ENCODE peak calls at places on chromosomes 4 and X, in five cellular contexts. X is effector memory CD4-positive, alpha-beta T cell; O is right atrium auricular region; P is left ventricle myocardium inferior; J is CD4-positive, alpha-beta memory T cell. M is an unnamed sample. For H3K36me3 and H3K4me1, the result is how much of the 10 kb centered on the place peaks cover.

GRCh38 chr4:5712517-5712916 is 1.5 kb downstream of the EVC start:
- DNase-seq in P (no peak), J (no peak), O (no peak), X (no peak), M (no peak)

GRCh38 chrX:66015152-66015827 is 24.6 kb downstream of the VSIG4 start:
- DNase-seq in O (no peak), P (peak), X (no peak), J (peak), M (no peak)

GRCh38 chrX:86946569-86946968 is 571.0 kb upstream of the KLHL4 start:
- DNase-seq in J (peak), O (no peak), P (no peak), X (no peak), M (no peak)

GRCh38 chrX:105821471-105822081 is 763 bp upstream of the NRK start:
- DNase-seq in J (no peak), O (no peak), X (no peak), P (no peak), M (no peak)

GRCh38 chr4:130028552-130028951 is 932.6 kb downstream of the C4orf33 start:
- DNase-seq in J (no peak), P (no peak), X (no peak), O (no peak), M (no peak)

GRCh38 chrX:136246201-136246600 is 5.0 kb downstream of the MAP7D3 start:
- DNase-seq in X (no peak), O (no peak), P (no peak), J (no peak), M (no peak)

GRCh38 chr4:168673476-168673875 is 176.6 kb downstream of the PALLD start:
- DNase-seq in O (no peak), P (no peak), J (no peak), X (no peak), M (no peak)

GRCh38 chr4:180828455-180829018 is 1414.7 kb upstream of the TENM3 start:
- DNase-seq in P (no peak), X (no peak), J (no peak), O (no peak), M (no peak)

GRCh38 chrX:54416965-54417364 is 23.2 kb upstream of the TSR2 start:
- DNase-seq in O (no peak), P (no peak), J (no peak), X (no peak), M (no peak)

GRCh38 chr4:112927544-112927943 is 121.9 kb upstream of the ANK2 start:
- DNase-seq in O (no peak), X (no peak), J (no peak), P (no peak), M (no peak)

GRCh38 chrX:44651347-44651746 is 108.7 kb upstream of the FUNDC1 start:
- DNase-seq in O (no peak), J (no peak), X (no peak), P (no peak), M (no peak)

GRCh38 chr4:80036949-80037348 is 36.1 kb downstream of the ANTXR2 start:
- DNase-seq in O (no peak), P (no peak), J (no peak), X (no peak), M (no peak)

GRCh38 chrX:21813612-21814368 is 25.6 kb upstream of the MBTPS2 start:
- DNase-seq in X (no peak), O (no peak), J (no peak), P (no peak), M (no peak)

GRCh38 chr4:8504279-8505007 is 63.9 kb downstream of the TRMT44 start:
- DNase-seq in P (no peak), J (no peak), X (no peak), O (no peak), M (no peak)

GRCh38 chrX:41759817-41760216 is 35.8 kb downstream of the GPR82 start:
- DNase-seq in X (no peak), O (no peak), P (no peak), J (peak), M (no peak)

GRCh38 chr4:34766935-34767859 is 1477.1 kb downstream of the ARAP2 start:
- DNase-seq in J (no peak), X (no peak), O (no peak), P (no peak), M (no peak)

GRCh38 chr4:171846232-171846631 is 33.0 kb downstream of the GALNTL6 start:
- DNase-seq in X (no peak), O (no peak), J (no peak), P (no peak), M (no peak)

GRCh38 chr4:98657531-98658286 is 702 bp downstream of the TSPAN5 start:
- DNase-seq in P (peak), O (no peak), J (peak), X (peak), M (no peak)

GRCh38 chrX:40434443-40434842 is 146.3 kb upstream of the ATP6AP2 start:
- DNase-seq in X (no peak), J (no peak), O (no peak), P (no peak), M (no peak)

GRCh38 chrX:26783512-26784225 is 567.7 kb downstream of the MAGEB5 start:
- DNase-seq in J (no peak), P (no peak), X (no peak), O (no peak), M (no peak)

GRCh38 chr4:76624271-76624681 is 189.2 kb downstream of the SHROOM3 start:
- DNase-seq in P (no peak), J (no peak), X (no peak), O (peak), M (no peak)

GRCh38 chrX:23901065-23901464 is 6.7 kb downstream of the APOO start:
- DNase-seq in J (no peak), O (no peak), P (no peak), X (no peak), M (no peak)

GRCh38 chrX:31423575-31424284 is 351.9 kb upstream of the FTHL17 start:
- DNase-seq in P (peak), J (no peak), X (no peak), O (no peak), M (no peak)

GRCh38 chrX:19805054-19805690 is 82.2 kb downstream of the SH3KBP1 start:
- DNase-seq in P (no peak), X (peak), J (peak), O (no peak), M (no peak)

GRCh38 chr4:168440442-168441264 is 39.6 kb downstream of the DDX60L start:
- DNase-seq in O (no peak), P (no peak), X (no peak), J (no peak), M (no peak)

GRCh38 chrX:27309406-27309805 is 153.7 kb downstream of the PPP4R3C start:
- DNase-seq in P (no peak), J (no peak), O (no peak), X (no peak), M (no peak)

GRCh38 chrX:115602729-115603389 is 41.9 kb downstream of the PLS3 start:
- DNase-seq in O (no peak), P (no peak), J (no peak), X (no peak), M (no peak)

GRCh38 chr4:19748911-19749473 is 502.7 kb upstream of the SLIT2 start:
- DNase-seq in X (no peak), O (no peak), P (no peak), J (no peak), M (no peak)

GRCh38 chrX:5042563-5042962 is 1186.1 kb downstream of the NLGN4X start:
- DNase-seq in O (no peak), X (no peak), P (no peak), J (no peak), M (no peak)

GRCh38 chr4:95358320-95358889 is 190.4 kb downstream of the UNC5C start:
- DNase-seq in O (no peak), P (no peak), J (no peak), X (no peak), M (no peak)

GRCh38 chrX:45385767-45386166 is 185.1 kb upstream of the DIPK2B start:
- DNase-seq in O (no peak), X (no peak), P (no peak), J (no peak), M (no peak)

GRCh38 chr4:52107745-52108144 is 56.6 kb downstream of the SPATA18 start:
- DNase-seq in O (no peak), X (no peak), J (no peak), P (no peak), M (no peak)

GRCh38 chrX:40864972-40865371 is 129.6 kb upstream of the MED14 start:
- DNase-seq in X (no peak), O (no peak), P (no peak), J (no peak), M (no peak)

GRCh38 chr4:113683143-113683542 is 78.4 kb downstream of the CAMK2D start:
- DNase-seq in O (no peak), P (no peak), J (peak), X (peak), M (no peak)

GRCh38 chr4:120629546-120629945 is 293.0 kb downstream of the PRDM5 start:
- DNase-seq in O (no peak), X (no peak), P (no peak), J (no peak), M (no peak)

GRCh38 chr4:14308229-14308651 is 680.7 kb upstream of the BOD1L1 start:
- DNase-seq in J (no peak), X (no peak), P (no peak), O (no peak), M (no peak)

GRCh38 chr4:85713005-85713404 is 238.1 kb downstream of the ARHGAP24 start:
- DNase-seq in J (no peak), P (no peak), X (no peak), O (no peak), M (no peak)
- H3K36me3 ChIP-seq in J (under half), P (under half), X (under half), O (under half), M (under half)

GRCh38 chr4:3413675-3414420 is 27.9 kb upstream of the HGFAC start:
- DNase-seq in J (no peak), P (no peak), O (no peak), X (no peak), M (no peak)
- H3K4me1 ChIP-seq in J (under half), P (under half), O (under half), X (under half), M (under half)

GRCh38 chr4:145108128-145108527 is 10.0 kb downstream of the ABCE1 start:
- DNase-seq in O (no peak), J (no peak), P (no peak), X (no peak), M (no peak)
- H3K36me3 ChIP-seq in O (half or more), J (half or more), P (half or more), X (half or more), M (half or more)

GRCh38 chr4:1241466-1241935 is 7.4 kb downstream of the CTBP1 start:
- DNase-seq in O (no peak), J (no peak), P (peak), X (no peak), M (no peak)

GRCh38 chr4:1243451-1244080 is 5.4 kb downstream of the CTBP1 start:
- DNase-seq in O (no peak), X (no peak), J (no peak), P (peak), M (no peak)

GRCh38 chr4:1240721-1241465 is 8.0 kb downstream of the CTBP1 start:
- DNase-seq in P (no peak), O (no peak), J (no peak), X (no peak), M (no peak)

GRCh38 chr4:1242506-1243450 is 6.2 kb downstream of the CTBP1 start:
- DNase-seq in J (no peak), O (no peak), X (no peak), P (peak), M (no peak)

GRCh38 chr4:1241936-1242505 is 6.9 kb downstream of the CTBP1 start:
- DNase-seq in O (no peak), P (peak), X (no peak), J (no peak), M (no peak)
- H3K4me1 ChIP-seq in O (half or more), P (half or more), X (under half), J (under half), M (half or more)

GRCh38 chr4:48836658-48837057 is 5.8 kb downstream of the OCIAD1 start:
- DNase-seq in P (no peak), J (no peak), O (no peak), X (no peak), M (no peak)

GRCh38 chr4:48841045-48841827 is 10.3 kb downstream of the OCIAD1 start:
- DNase-seq in J (no peak), P (no peak), O (no peak), X (no peak), M (no peak)
- H3K36me3 ChIP-seq in J (under half), P (half or more), O (half or more), X (half or more), M (half or more)

GRCh38 chr4:2804973-2805501 is 12.2 kb downstream of the SH3BP2 start:
- DNase-seq in O (no peak), P (peak), J (no peak), X (no peak), M (no peak)

GRCh38 chr4:2805712-2806391 is 13.0 kb downstream of the SH3BP2 start:
- DNase-seq in O (no peak), P (peak), J (no peak), X (no peak), M (no peak)

GRCh38 chr4:2802618-2803531 is 10.0 kb downstream of the SH3BP2 start:
- DNase-seq in O (no peak), P (peak), J (no peak), X (no peak), M (no peak)

GRCh38 chr4:2803624-2804448 is 11.0 kb downstream of the SH3BP2 start:
- DNase-seq in X (no peak), J (no peak), P (peak), O (no peak), M (no peak)

DNA sequence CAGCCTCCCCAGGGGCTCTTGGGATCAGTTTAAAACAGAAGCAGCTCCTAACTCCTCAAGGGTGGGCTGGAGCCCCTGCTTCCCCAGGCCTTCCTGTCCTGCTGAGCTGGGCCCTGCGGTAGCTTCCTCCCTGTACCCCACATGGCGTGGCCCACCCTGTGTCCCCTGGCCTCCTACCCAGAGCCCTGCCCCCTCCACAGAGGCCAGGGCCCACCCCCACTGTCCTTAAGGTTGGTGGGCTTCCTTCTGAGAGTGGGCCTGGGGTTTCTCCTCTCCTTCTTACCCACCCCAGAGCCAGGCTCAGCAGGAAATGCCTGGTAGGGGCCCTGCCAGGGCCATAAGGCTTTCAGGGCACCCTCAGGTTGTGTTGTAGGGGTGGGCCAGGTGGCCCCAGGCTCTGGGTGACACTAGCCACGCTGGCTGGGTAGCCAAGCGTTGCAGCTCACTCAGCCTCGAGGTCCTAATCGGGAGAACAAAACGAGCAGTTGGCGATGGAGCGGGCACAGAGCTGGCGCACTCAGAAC is 11.6 kb downstream of the SH3BP2 start:
- DNase-seq in J (no peak), X (no peak), P (peak), O (no peak), M (no peak)
- H3K4me1 ChIP-seq in J (under half), X (under half), P (half or more), O (half or more), M (half or more)

DNA sequence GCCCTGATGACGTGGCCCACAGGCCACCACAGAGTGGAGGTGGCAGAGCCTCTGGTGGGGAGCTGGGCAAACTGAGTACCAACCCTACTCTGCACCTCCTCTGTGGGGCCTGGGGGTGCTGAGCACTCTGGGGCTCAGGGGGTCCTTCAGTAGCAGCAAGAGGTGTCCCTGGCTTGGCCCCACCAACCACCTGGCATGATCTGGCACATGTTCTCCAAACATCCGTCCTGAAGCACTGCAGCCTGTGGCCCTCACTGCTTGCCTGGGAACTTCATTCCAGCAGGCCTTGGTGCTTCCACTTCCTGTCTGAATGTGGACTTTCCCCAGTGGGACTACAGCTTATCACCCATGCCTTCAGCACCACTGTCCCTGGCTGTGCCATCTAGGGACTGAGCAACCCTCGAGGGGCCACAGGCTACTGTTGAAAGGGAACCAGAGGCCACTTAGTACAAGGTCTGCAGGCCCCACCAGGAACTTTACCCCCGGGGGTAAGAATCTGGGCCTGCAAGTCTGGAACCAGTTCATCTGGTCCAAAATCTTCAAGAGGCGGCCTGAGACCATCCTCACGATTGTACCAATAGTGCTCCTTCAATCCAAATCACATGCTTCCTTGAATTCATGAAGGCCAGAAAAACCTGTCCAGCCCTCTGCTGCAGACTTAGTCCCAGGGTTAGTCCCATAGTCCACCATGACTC is 13.2 kb downstream of the TNIP2 start:
- DNase-seq in O (no peak), J (no peak), X (no peak), P (no peak), M (no peak)
- H3K36me3 ChIP-seq in O (half or more), J (under half), X (half or more), P (half or more), M (under half)

DNA sequence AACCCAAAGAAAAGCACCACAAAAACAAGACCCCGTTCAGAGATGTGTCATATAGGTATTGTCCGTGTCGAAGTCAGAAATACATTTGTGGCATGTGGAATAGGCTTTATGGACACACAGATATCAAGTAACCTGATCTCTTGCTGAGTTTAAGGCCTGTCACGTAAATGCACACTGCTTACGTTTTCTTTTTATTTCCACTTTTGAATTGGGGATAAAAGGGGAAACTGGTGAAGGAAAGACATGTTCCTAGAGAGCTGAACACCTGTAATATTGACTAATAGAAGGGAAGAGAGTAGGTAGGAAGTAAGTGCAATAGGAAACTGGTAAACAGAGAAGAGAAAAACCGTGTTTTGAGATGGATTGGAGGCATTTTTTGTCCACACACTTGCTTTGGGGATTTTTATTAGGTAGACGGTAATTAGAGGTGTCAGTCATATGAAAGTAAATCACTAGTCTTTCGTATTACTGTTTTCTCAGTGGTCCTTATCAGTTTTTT is 24.9 kb downstream of the TMEM131L start:
- DNase-seq in X (no peak), J (no peak), O (no peak), P (no peak), M (no peak)
- H3K4me1 ChIP-seq in X (half or more), J (half or more), O (half or more), P (half or more), M (half or more)

GRCh38 chrX:2862404-2862803 is 33.7 kb downstream of the GYG2 start:
- DNase-seq in P (no peak), J (no peak), X (no peak), O (peak), M (no peak)
- H3K36me3 ChIP-seq in P (under half), J (under half), X (under half), O (under half), M (under half)

M was measured in esophagus squamous epithelium.